ENCODE peak calls at places on chromosomes 1 and 21, in six cellular contexts. I is adrenal gland, U is right lobe of liver, P is testis, N is pancreas, C is breast epithelium. L is an unnamed sample.

GRCh38 chr1:86434031-86434430 is 10.1 kb downstream of the CLCA2 start:
- DNase-seq in U (no peak), P (no peak), I (no peak), N (no peak), C (no peak), L (no peak)

GRCh38 chr21:37072239-37072987 is 458 bp downstream of the PIGP start:
- DNase-seq in P (peak; percentile 90), N (peak; percentile 75), U (peak; percentile 86), C (peak; percentile 64), I (peak; percentile 82), L (peak; percentile 46)

GRCh38 chr1:219587817-219588561 is 24.9 kb downstream of the ZC3H11B start:
- DNase-seq in I (no peak), C (no peak), P (no peak), U (no peak), N (no peak), L (no peak)

GRCh38 chr21:44711327-44712202 is at the start of gene TSPEAR:
- DNase-seq in U (no peak), P (no peak), C (peak; percentile 50), N (no peak), I (no peak), L (no peak)

GRCh38 chr1:169240449-169241242 is 127.0 kb downstream of the NME7 start:
- DNase-seq in U (no peak), C (no peak), P (no peak), I (no peak), N (no peak), L (no peak)

GRCh38 chr1:186275818-186276217 is 99.2 kb downstream of the TPR start:
- DNase-seq in U (no peak), N (no peak), C (no peak), P (no peak), I (no peak), L (no peak)

GRCh38 chr1:156608981-156609380 is 7.7 kb upstream of the GPATCH4 start:
- DNase-seq in P (peak; percentile 56), U (no peak), C (no peak), I (no peak), N (no peak), L (no peak)

GRCh38 chr1:60989745-60990718 is 92.3 kb upstream of the NFIA start:
- DNase-seq in N (no peak), I (peak; percentile 81), C (no peak), U (no peak), P (peak; percentile 46), L (peak; percentile 57)

GRCh38 chr1:182260516-182260915 is 131.1 kb downstream of the GLUL start:
- DNase-seq in N (no peak), P (no peak), C (no peak), I (no peak), U (no peak), L (no peak)

GRCh38 chr1:7303554-7304347 is 467.3 kb upstream of the VAMP3 start:
- DNase-seq in N (no peak), U (no peak), C (no peak), P (no peak), I (no peak), L (no peak)

GRCh38 chr1:228174482-228175315 is 9.1 kb downstream of the IBA57 start:
- DNase-seq in C (no peak), N (no peak), I (no peak), P (peak; percentile 59), U (no peak), L (no peak)

GRCh38 chr1:110403805-110404204 is 3.7 kb downstream of the LAMTOR5 start:
- DNase-seq in I (no peak), P (no peak), U (no peak), C (no peak), N (no peak), L (no peak)

GRCh38 chr1:50326026-50326425 is 97.2 kb downstream of the DMRTA2 start:
- DNase-seq in C (no peak), P (no peak), U (no peak), I (no peak), N (no peak), L (no peak)

GRCh38 chr1:6612641-6613360 is 730 bp upstream of the PHF13 start:
- DNase-seq in I (peak; percentile 65), C (peak; percentile 70), U (peak; percentile 74), N (peak; percentile 60), P (peak; percentile 59), L (no peak)

GRCh38 chr1:158716335-158716734 is 4.2 kb downstream of the OR6K3 start:
- DNase-seq in I (no peak), C (no peak), U (no peak), N (no peak), P (no peak), L (no peak)

GRCh38 chr1:54968581-54968980 is 11.8 kb upstream of the TMEM61 start:
- DNase-seq in U (no peak), C (no peak), I (no peak), P (no peak), N (no peak), L (no peak)

GRCh38 chr1:77378723-77379533 is 97.1 kb downstream of the AK5 start:
- DNase-seq in P (no peak), N (no peak), U (no peak), I (no peak), C (no peak), L (no peak)

GRCh38 chr21:39083377-39084008 is 99.8 kb downstream of the PSMG1 start:
- DNase-seq in P (peak; percentile 55), C (no peak), U (no peak), N (no peak), I (no peak), L (no peak)

GRCh38 chr1:159580340-159580739 is 7.3 kb upstream of the APCS start:
- DNase-seq in I (no peak), N (no peak), U (no peak), C (no peak), P (no peak), L (no peak)

GRCh38 chr1:206455320-206455680 is 15.0 kb upstream of the IKBKE start:
- DNase-seq in I (no peak), U (no peak), N (no peak), P (no peak), C (no peak), L (no peak)

GRCh38 chr1:217585577-217585976 is 45.3 kb downstream of the GPATCH2 start:
- DNase-seq in C (no peak), N (no peak), P (no peak), I (no peak), U (no peak), L (no peak)

GRCh38 chr21:41711416-41712023 is 55.3 kb downstream of the RIPK4 start:
- DNase-seq in N (no peak), C (no peak), P (no peak), I (no peak), U (no peak), L (no peak)

GRCh38 chr1:162297208-162297607 is 79.4 kb downstream of the SPATA46 start:
- DNase-seq in I (no peak), P (no peak), C (no peak), U (no peak), N (no peak), L (no peak)

GRCh38 chr1:246428542-246429308 is 78.4 kb downstream of the SMYD3 start:
- DNase-seq in C (no peak), N (no peak), I (no peak), P (no peak), U (no peak), L (no peak)

GRCh38 chr1:89649783-89650182 is 16.9 kb downstream of the LRRC8C start:
- DNase-seq in U (no peak), P (no peak), C (no peak), I (no peak), N (no peak), L (no peak)

GRCh38 chr1:178031856-178032320 is 62.0 kb upstream of the RASAL2 start:
- DNase-seq in C (peak; percentile 78), I (peak; percentile 94), N (peak; percentile 92), P (peak; percentile 97), U (peak; percentile 86), L (peak; percentile 72)

GRCh38 chr1:162236201-162236600 is 140.5 kb downstream of the SPATA46 start:
- DNase-seq in P (no peak), I (no peak), U (no peak), C (no peak), N (no peak), L (no peak)

DNA sequence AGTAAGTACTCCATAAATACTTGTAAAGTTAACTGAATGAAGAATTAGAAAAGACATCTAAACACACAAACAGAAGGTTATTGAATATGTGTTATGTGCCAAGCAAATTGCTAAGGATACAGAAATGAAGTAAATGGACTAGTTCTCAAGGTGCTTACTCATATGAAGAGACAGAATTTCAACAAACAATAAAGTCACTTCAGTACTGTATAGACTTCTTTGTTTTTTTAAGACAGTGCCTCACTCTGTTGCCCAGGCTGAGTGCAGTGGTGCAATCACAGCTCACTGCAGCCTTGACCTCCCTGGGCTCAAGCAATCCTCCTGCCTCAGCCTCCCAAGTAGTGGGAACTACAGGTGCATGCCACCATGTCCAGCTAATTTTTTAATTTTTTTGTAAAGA is 57.3 kb downstream of the SERBP1 start:
- DNase-seq in P (no peak), N (no peak), U (no peak), C (no peak), I (no peak), L (no peak)
- H3K27ac ChIP-seq in P (no peak overlapping the region), N (no peak overlapping the region), U (peak overlapping the region; percentile 4), C (no peak overlapping the region), I (no peak overlapping the region), L (no peak overlapping the region)

GRCh38 chr1:116560704-116561490 is 9.9 kb downstream of the CD58 start:
- DNase-seq in I (no peak), U (no peak), N (no peak), C (no peak), P (no peak), L (no peak)

GRCh38 chr1:116559304-116559761 is 11.5 kb downstream of the CD58 start:
- DNase-seq in N (no peak), C (no peak), I (no peak), U (no peak), P (no peak), L (no peak)

GRCh38 chr1:116556289-116557006 is 14.4 kb downstream of the CD58 start:
- DNase-seq in P (no peak), I (peak; percentile 35), C (no peak), U (no peak), N (no peak), L (peak; percentile 28)

GRCh38 chr1:116557323-116557878 is 13.4 kb downstream of the CD58 start:
- DNase-seq in U (no peak), P (no peak), N (no peak), I (no peak), C (no peak), L (no peak)

GRCh38 chr1:116558140-116558549 is 12.7 kb downstream of the CD58 start:
- DNase-seq in C (no peak), N (no peak), U (no peak), I (no peak), P (no peak), L (no peak)
- H3K4me1 ChIP-seq in C (no peaks in the 10 kb centered on the region), N (no peaks in the 10 kb centered on the region), U (no peaks in the 10 kb centered on the region), I (no peaks in the 10 kb centered on the region), P (no peaks in the 10 kb centered on the region), L (peaks cover 20% of the 10 kb centered on the region)

DNA sequence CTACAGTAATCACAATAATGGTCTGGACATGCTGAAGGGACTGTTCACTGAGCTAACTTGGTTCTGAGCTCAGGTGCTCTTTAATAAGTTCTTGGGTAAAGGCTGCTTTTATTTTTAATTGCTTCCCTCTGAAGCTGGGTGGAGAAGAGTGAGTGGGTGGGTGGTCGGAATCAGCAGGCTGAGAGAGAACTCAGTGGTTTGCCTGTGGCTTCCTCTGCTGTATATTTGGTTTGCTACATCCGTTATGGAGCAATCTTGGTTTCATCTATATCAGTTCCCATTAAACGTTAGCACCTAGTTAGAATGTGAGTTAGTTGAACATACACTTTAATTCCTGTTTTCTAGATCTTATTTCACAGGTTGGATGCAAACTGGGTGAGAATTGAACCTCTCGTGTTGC is 23.3 kb downstream of the CNIH4 start:
- DNase-seq in U (no peak), P (no peak), C (no peak), N (no peak), I (no peak), L (no peak)
- H3K27ac ChIP-seq in U (no peak overlapping the region), P (no peak overlapping the region), C (no peak overlapping the region), N (no peak overlapping the region), I (no peak overlapping the region), L (no peak overlapping the region)

GRCh38 chr1:2198571-2198970 is 4.0 kb upstream of the FAAP20 start:
- DNase-seq in P (no peak), I (no peak), N (peak; percentile 80), C (no peak), U (no peak), L (no peak)
- H3K4me1 ChIP-seq in P (peaks cover 18% of the 10 kb centered on the region), I (no peaks in the 10 kb centered on the region), N (peaks cover 11% of the 10 kb centered on the region), C (peaks cover 3% of the 10 kb centered on the region), U (peaks cover 4% of the 10 kb centered on the region), L (peaks cover 17% of the 10 kb centered on the region)